ENCODE peak calls at places on chromosomes 4 and X, in eight cellular contexts. One of them, this sample, is unnamed.

GRCh38 chr4:24915121-24915922 is 2.5 kb upstream of the CCDC149 start:
- DNase-seq in dermis blood vessel endothelial cell: peak
- DNase-seq in tibial nerve: no peak
- DNase-seq in psoas muscle: no peak
- DNase-seq in C1 segment of cervical spinal cord: no peak
- DNase-seq in T-cell: no peak
- DNase-seq in NCI-H2107: no peak
- DNase-seq in CD4-positive, alpha-beta T cell: no peak
- DNase-seq in this sample: no peak

GRCh38 chrX:13793897-13794296 is 23.0 kb downstream of the GPM6B start:
- DNase-seq in dermis blood vessel endothelial cell: no peak
- DNase-seq in tibial nerve: no peak
- DNase-seq in psoas muscle: no peak
- DNase-seq in C1 segment of cervical spinal cord: no peak
- DNase-seq in T-cell: no peak
- DNase-seq in NCI-H2107: no peak
- DNase-seq in CD4-positive, alpha-beta T cell: no peak
- DNase-seq in this sample: no peak

GRCh38 chr4:22454955-22455354 is 60.9 kb downstream of the ADGRA3 start:
- DNase-seq in dermis blood vessel endothelial cell: no peak
- DNase-seq in tibial nerve: no peak
- DNase-seq in psoas muscle: no peak
- DNase-seq in C1 segment of cervical spinal cord: no peak
- DNase-seq in T-cell: no peak
- DNase-seq in NCI-H2107: no peak
- DNase-seq in CD4-positive, alpha-beta T cell: no peak
- DNase-seq in this sample: no peak

GRCh38 chr4:56768772-56769171 is 52.7 kb downstream of the SPINK2 start:
- DNase-seq in dermis blood vessel endothelial cell: no peak
- DNase-seq in tibial nerve: no peak
- DNase-seq in psoas muscle: no peak
- DNase-seq in C1 segment of cervical spinal cord: no peak
- DNase-seq in T-cell: no peak
- DNase-seq in NCI-H2107: no peak
- DNase-seq in CD4-positive, alpha-beta T cell: no peak
- DNase-seq in this sample: no peak

GRCh38 chrX:110142096-110142495 is 139.2 kb downstream of the TMEM164 start:
- DNase-seq in dermis blood vessel endothelial cell: no peak
- DNase-seq in tibial nerve: no peak
- DNase-seq in psoas muscle: no peak
- DNase-seq in C1 segment of cervical spinal cord: no peak
- DNase-seq in T-cell: no peak
- DNase-seq in NCI-H2107: no peak
- DNase-seq in CD4-positive, alpha-beta T cell: no peak
- DNase-seq in this sample: no peak

GRCh38 chrX:42149786-42150185 is 226.4 kb upstream of the CASK start:
- DNase-seq in dermis blood vessel endothelial cell: no peak
- DNase-seq in tibial nerve: no peak
- DNase-seq in psoas muscle: no peak
- DNase-seq in C1 segment of cervical spinal cord: no peak
- DNase-seq in T-cell: no peak
- DNase-seq in NCI-H2107: no peak
- DNase-seq in CD4-positive, alpha-beta T cell: no peak
- DNase-seq in this sample: no peak

GRCh38 chr4:5890063-5890727 is 2.7 kb downstream of the CRMP1 start:
- DNase-seq in dermis blood vessel endothelial cell: no peak
- DNase-seq in tibial nerve: no peak
- DNase-seq in psoas muscle: no peak
- DNase-seq in C1 segment of cervical spinal cord: peak
- DNase-seq in T-cell: no peak
- DNase-seq in NCI-H2107: peak
- DNase-seq in CD4-positive, alpha-beta T cell: no peak
- DNase-seq in this sample: no peak

GRCh38 chr4:139146926-139147547 is 30.0 kb downstream of the ELF2 start:
- DNase-seq in dermis blood vessel endothelial cell: no peak
- DNase-seq in tibial nerve: no peak
- DNase-seq in psoas muscle: no peak
- DNase-seq in C1 segment of cervical spinal cord: no peak
- DNase-seq in T-cell: no peak
- DNase-seq in NCI-H2107: no peak
- DNase-seq in CD4-positive, alpha-beta T cell: no peak
- DNase-seq in this sample: no peak

GRCh38 chrX:46710927-46711623 is 47.8 kb downstream of the SLC9A7 start:
- DNase-seq in dermis blood vessel endothelial cell: no peak
- DNase-seq in tibial nerve: no peak
- DNase-seq in psoas muscle: no peak
- DNase-seq in C1 segment of cervical spinal cord: no peak
- DNase-seq in T-cell: no peak
- DNase-seq in NCI-H2107: peak
- DNase-seq in CD4-positive, alpha-beta T cell: no peak
- DNase-seq in this sample: no peak

GRCh38 chrX:16851421-16851820 is 18.7 kb downstream of the RBBP7 start:
- DNase-seq in dermis blood vessel endothelial cell: no peak
- DNase-seq in tibial nerve: no peak
- DNase-seq in psoas muscle: no peak
- DNase-seq in C1 segment of cervical spinal cord: no peak
- DNase-seq in T-cell: no peak
- DNase-seq in NCI-H2107: no peak
- DNase-seq in CD4-positive, alpha-beta T cell: no peak
- DNase-seq in this sample: no peak

GRCh38 chr4:160318567-160319220 is 1215.8 kb downstream of the RAPGEF2 start:
- DNase-seq in dermis blood vessel endothelial cell: no peak
- DNase-seq in tibial nerve: no peak
- DNase-seq in psoas muscle: no peak
- DNase-seq in C1 segment of cervical spinal cord: no peak
- DNase-seq in T-cell: no peak
- DNase-seq in NCI-H2107: no peak
- DNase-seq in CD4-positive, alpha-beta T cell: no peak
- DNase-seq in this sample: no peak